ENCODE peak calls at places on chromosomes 6 and 20, in eight cellular contexts. T is GM06990, C is skeletal muscle cell, H is AG04450, L is fibroblast of the aortic adventitia, R is astrocyte of the spinal cord, B is uterus, F is testis. E is an unnamed sample.

GRCh38 chr6:112951829-112952228 is 604.7 kb downstream of the RFPL4B start:
- DNase-seq in T (no peak), C (no peak), H (no peak), L (no peak), R (no peak), B (no peak), F (no peak), E (no peak)

GRCh38 chr6:33705268-33705885 is 6.1 kb downstream of the UQCC2 start:
- DNase-seq in T (no peak), C (no peak), H (no peak), L (no peak), R (no peak), B (no peak), F (no peak), E (no peak)

GRCh38 chr6:44224154-44224977 is 971 bp downstream of the SLC29A1 start:
- DNase-seq in T (no peak), C (no peak), H (no peak), L (no peak), R (no peak), B (no peak), F (no peak), E (no peak)

GRCh38 chr6:133804263-133804662 is 84.7 kb upstream of the TCF21 start:
- DNase-seq in T (no peak), C (no peak), H (no peak), L (peak), R (no peak), B (no peak), F (no peak), E (no peak)

GRCh38 chr6:14711056-14711703 is 534.7 kb upstream of the JARID2 start:
- DNase-seq in T (no peak), C (peak), H (peak), L (peak), R (peak), B (no peak), F (peak), E (peak)

GRCh38 chr6:117540670-117541069 is 58.2 kb downstream of the DCBLD1 start:
- DNase-seq in T (no peak), C (no peak), H (no peak), L (no peak), R (no peak), B (no peak), F (no peak), E (no peak)

GRCh38 chr20:10924628-10925266 is 250.9 kb upstream of the JAG1 start:
- DNase-seq in T (no peak), C (peak), H (peak), L (peak), R (peak), B (no peak), F (no peak), E (no peak)

GRCh38 chr6:699319-699718 is 6.4 kb upstream of the EXOC2 start:
- DNase-seq in T (no peak), C (no peak), H (no peak), L (peak), R (no peak), B (no peak), F (no peak), E (no peak)

GRCh38 chr6:41283597-41283996 is 2.9 kb downstream of the TREM1 start:
- DNase-seq in T (no peak), C (no peak), H (no peak), L (no peak), R (no peak), B (no peak), F (no peak), E (no peak)

GRCh38 chr6:30670760-30671527 is 1.9 kb downstream of the DHX16 start:
- DNase-seq in T (no peak), C (no peak), H (no peak), L (no peak), R (no peak), B (no peak), F (no peak), E (no peak)

GRCh38 chr6:79127660-79128059 is 49.6 kb upstream of the PHIP start:
- DNase-seq in T (no peak), C (no peak), H (no peak), L (no peak), R (no peak), B (no peak), F (no peak), E (peak)

GRCh38 chr6:48111575-48111974 is 578 bp upstream of the PTCHD4 start:
- DNase-seq in T (no peak), C (no peak), H (no peak), L (no peak), R (peak), B (no peak), F (no peak), E (no peak)

GRCh38 chr6:48109902-48110301 is 1.1 kb downstream of the PTCHD4 start:
- DNase-seq in T (no peak), C (no peak), H (no peak), L (peak), R (peak), B (no peak), F (no peak), E (no peak)

GRCh38 chr6:48113130-48113529 is 2.1 kb upstream of the PTCHD4 start:
- DNase-seq in T (no peak), C (no peak), H (no peak), L (no peak), R (no peak), B (no peak), F (no peak), E (peak)

GRCh38 chr6:48110436-48111142 is 408 bp downstream of the PTCHD4 start:
- DNase-seq in T (no peak), C (no peak), H (no peak), L (peak), R (no peak), B (no peak), F (no peak), E (no peak)

DNA sequence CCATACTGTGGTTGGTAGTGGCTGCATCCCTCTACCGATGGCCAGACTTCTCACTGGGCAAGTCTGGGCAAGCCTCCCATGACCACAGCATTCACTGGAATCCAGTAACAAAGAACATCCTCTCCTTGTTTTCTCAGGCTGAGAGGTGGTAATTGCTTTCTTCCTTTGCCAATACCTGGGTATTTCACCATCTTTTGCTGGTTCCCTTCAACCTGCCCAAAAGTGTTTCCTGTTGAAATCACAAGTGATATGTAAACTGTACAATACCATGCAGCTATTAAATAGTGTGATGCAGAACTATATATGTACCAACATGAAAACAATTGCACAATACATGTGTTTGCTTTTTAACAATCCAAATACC is at the start of gene PTCHD4:
- DNase-seq in T (no peak), C (peak), H (peak), L (peak), R (peak), B (no peak), F (no peak), E (no peak)
- H3K4me3 ChIP-seq in T (peak), C (peak), H (peak), L (peak), R (peak), B (peak), F (no peak), E (no peak)

GRCh38 chr6:36930483-36930882 is 24.1 kb upstream of the PI16 start:
- DNase-seq in T (no peak), C (no peak), H (no peak), L (no peak), R (no peak), B (no peak), F (no peak), E (no peak)
- H3K4me3 ChIP-seq in T (no peak), C (no peak), H (no peak), L (no peak), R (no peak), B (no peak), F (no peak), E (no peak)

GRCh38 chr6:82270791-82271392 is 23.3 kb upstream of the IBTK start:
- DNase-seq in T (peak), C (no peak), H (no peak), L (peak), R (peak), B (no peak), F (no peak), E (peak)
- H3K4me3 ChIP-seq in T (no peak), C (no peak), H (no peak), L (no peak), R (no peak), B (no peak), F (no peak), E (no peak)

DNA sequence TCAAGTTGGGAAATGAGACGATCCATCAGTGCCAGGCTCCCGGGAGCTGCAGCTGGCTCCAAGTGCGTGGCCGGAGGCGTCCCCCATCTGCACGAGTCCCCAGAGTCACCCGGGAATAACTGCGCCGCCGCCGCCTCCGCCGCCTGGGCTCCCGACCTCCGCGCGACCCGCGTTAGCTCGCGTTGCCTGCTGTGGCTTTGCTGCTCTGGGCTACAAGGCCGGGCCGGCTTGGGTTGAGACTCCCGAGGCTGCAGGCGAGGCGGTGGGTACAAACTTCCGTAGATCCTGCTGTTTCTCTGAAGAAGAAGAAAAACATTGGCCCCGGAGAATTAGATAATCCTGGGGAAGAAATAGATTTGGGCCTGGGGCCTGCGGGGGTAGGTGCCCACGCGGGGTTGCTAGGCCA is 7.4 kb upstream of the LAMP5 start:
- DNase-seq in T (no peak), C (no peak), H (no peak), L (no peak), R (no peak), B (no peak), F (no peak), E (no peak)
- H3K4me3 ChIP-seq in T (no peak), C (peak), H (no peak), L (no peak), R (no peak), B (no peak), F (no peak), E (no peak)

E was measured in Jurkat, Clone E6-1.